ENCODE peak calls at places on chromosomes 5 and 9, in five cellular contexts. G is trophoblast cell, N is neuronal stem cell, D is H1, L is mesenchymal stem cell. I is an unnamed sample.
A peak's percentile ranks its signal among the peaks of the same experiment; 100 is the strongest.

GRCh38 chr5:107764976-107765684 is 94.4 kb upstream of the EFNA5 start:
- DNase-seq in G (no peak), N (no peak), D (no peak), L (no peak), I (no peak)

GRCh38 chr9:119257592-119257991 is 111.6 kb downstream of the BRINP1 start:
- DNase-seq in G (no peak), N (no peak), D (no peak), L (no peak), I (no peak)

GRCh38 chr9:94918038-94918753 is 191.7 kb downstream of the AOPEP start:
- DNase-seq in G (peak; percentile 39), N (no peak), D (no peak), L (no peak), I (peak; percentile 12)

GRCh38 chr9:96554801-96555566 is 64.7 kb downstream of the CDC14B start:
- DNase-seq in G (no peak), N (no peak), D (no peak), L (peak; percentile 24), I (no peak)

GRCh38 chr9:124392855-124393460 is 22.3 kb downstream of the PSMB7 start:
- DNase-seq in G (peak; percentile 59), N (no peak), D (no peak), L (peak; percentile 76), I (peak; percentile 46)

GRCh38 chr9:99023831-99024230 is 80.1 kb downstream of the COL15A1 start:
- DNase-seq in G (no peak), N (no peak), D (no peak), L (peak; percentile 67), I (no peak)

GRCh38 chr5:106875591-106876297 is 795.0 kb downstream of the EFNA5 start:
- DNase-seq in G (peak; percentile 93), N (no peak), D (peak; percentile 76), L (peak; percentile 26), I (peak; percentile 79)

GRCh38 chr5:147509041-147509709 is 693 bp downstream of the DPYSL3 start:
- DNase-seq in G (no peak), N (peak; percentile 29), D (peak; percentile 63), L (peak; percentile 43), I (peak; percentile 53)

GRCh38 chr9:37575921-37576721 is at the start of gene FBXO10:
- DNase-seq in G (peak; percentile 69), N (peak; percentile 79), D (peak; percentile 85), L (peak; percentile 84), I (peak; percentile 88)

GRCh38 chr5:68353624-68354023 is 138.1 kb downstream of the PIK3R1 start:
- DNase-seq in G (no peak), N (no peak), D (no peak), L (peak; percentile 32), I (no peak)

GRCh38 chr5:36982146-36982545 is 105.6 kb downstream of the NIPBL start:
- DNase-seq in G (peak; percentile 78), N (no peak), D (no peak), L (no peak), I (no peak)

GRCh38 chr5:181235323-181235688 is 8.4 kb downstream of the RACK1 start:
- DNase-seq in G (no peak), N (no peak), D (no peak), L (no peak), I (no peak)

GRCh38 chr9:38251461-38251860 is 141.0 kb upstream of the ALDH1B1 start:
- DNase-seq in G (no peak), N (no peak), D (no peak), L (no peak), I (no peak)

GRCh38 chr9:85914108-85914507 is 26.8 kb upstream of the NAA35 start:
- DNase-seq in G (no peak), N (no peak), D (no peak), L (peak; percentile 11), I (no peak)

GRCh38 chr5:1437452-1437851 is 7.8 kb downstream of the SLC6A3 start:
- DNase-seq in G (peak; percentile 16), N (no peak), D (no peak), L (peak; percentile 24), I (peak; percentile 73)

GRCh38 chr5:107937198-107937597 is 266.5 kb upstream of the EFNA5 start:
- DNase-seq in G (no peak), N (peak; percentile 81), D (no peak), L (peak; percentile 51), I (no peak)

GRCh38 chr5:97547999-97548797 is 365.2 kb upstream of the RIOK2 start:
- DNase-seq in G (no peak), N (no peak), D (no peak), L (peak; percentile 15), I (no peak)

GRCh38 chr9:82883436-82883835 is 179.5 kb downstream of the RASEF start:
- DNase-seq in G (no peak), N (no peak), D (no peak), L (no peak), I (peak; percentile 60)

GRCh38 chr5:120806132-120806531 is 342.0 kb downstream of the PRR16 start:
- DNase-seq in G (no peak), N (no peak), D (no peak), L (peak; percentile 13), I (no peak)

GRCh38 chr9:27368317-27368985 is 71.5 kb upstream of the EQTN start:
- DNase-seq in G (peak; percentile 39), N (peak; percentile 15), D (no peak), L (no peak), I (no peak)

GRCh38 chr9:129840024-129840423 is 4.8 kb downstream of the USP20 start:
- DNase-seq in G (no peak), N (no peak), D (no peak), L (no peak), I (no peak)

GRCh38 chr9:127869310-127870152 is 7.9 kb downstream of the AK1 start:
- DNase-seq in G (peak; percentile 97), N (peak; percentile 83), D (peak; percentile 98), L (peak; percentile 83), I (peak; percentile 93)

GRCh38 chr5:138639326-138639725 is 64.1 kb upstream of the HSPA9 start:
- DNase-seq in G (no peak), N (no peak), D (no peak), L (no peak), I (no peak)

GRCh38 chr5:43309657-43310056 is 3.6 kb downstream of the HMGCS1 start:
- DNase-seq in G (no peak), N (no peak), D (no peak), L (no peak), I (no peak)

GRCh38 chr5:147369742-147370374 is 135.0 kb downstream of the STK32A start:
- DNase-seq in G (no peak), N (no peak), D (no peak), L (peak; percentile 12), I (no peak)

GRCh38 chr9:78408388-78408787 is 111.5 kb downstream of the PSAT1 start:
- DNase-seq in G (no peak), N (no peak), D (no peak), L (no peak), I (no peak)

GRCh38 chr5:140673187-140673976 is at the start of gene DND1:
- DNase-seq in G (no peak), N (no peak), D (peak; percentile 57), L (no peak), I (peak; percentile 46)

GRCh38 chr5:149605998-149606721 is 24.9 kb downstream of the ARHGEF37 start:
- DNase-seq in G (peak; percentile 92), N (no peak), D (no peak), L (peak; percentile 74), I (no peak)

GRCh38 chr5:3025392-3025791 is 273.9 kb upstream of the IRX2 start:
- DNase-seq in G (no peak), N (no peak), D (no peak), L (no peak), I (no peak)

GRCh38 chr9:116337015-116337414 is 183.4 kb downstream of the PAPPA start:
- DNase-seq in G (no peak), N (no peak), D (no peak), L (peak; percentile 59), I (no peak)

GRCh38 chr9:85741875-85742629 is at the start of gene AGTPBP1:
- DNase-seq in G (peak; percentile 98), N (peak; percentile 96), D (peak; percentile 96), L (peak; percentile 91), I (peak; percentile 96)

GRCh38 chr5:36523931-36524330 is 82.5 kb upstream of the SLC1A3 start:
- DNase-seq in G (no peak), N (no peak), D (no peak), L (no peak), I (no peak)

GRCh38 chr5:130290219-130290618 is 386.0 kb downstream of the CHSY3 start:
- DNase-seq in G (no peak), N (no peak), D (no peak), L (no peak), I (no peak)

GRCh38 chr9:134497283-134497860 is 144.2 kb upstream of the COL5A1 start:
- DNase-seq in G (no peak), N (no peak), D (no peak), L (peak; percentile 14), I (no peak)

GRCh38 chr5:121497176-121497575 is 354.5 kb upstream of the FTMT start:
- DNase-seq in G (peak; percentile 23), N (no peak), D (no peak), L (peak; percentile 6), I (no peak)

GRCh38 chr5:75460947-75461346 is 50.5 kb downstream of the CERT1 start:
- DNase-seq in G (no peak), N (no peak), D (no peak), L (no peak), I (no peak)

GRCh38 chr5:96253140-96253539 is 179.9 kb downstream of the PCSK1 start:
- DNase-seq in G (no peak), N (no peak), D (no peak), L (no peak), I (no peak)
- H2AK5ac ChIP-seq in G (no peak overlapping the region), N (no peak overlapping the region), D (no peak overlapping the region), L (no peak overlapping the region), I (no peak overlapping the region)

GRCh38 chr5:160185954-160186353 is 43.4 kb upstream of the FABP6 start:
- DNase-seq in G (no peak), N (no peak), D (no peak), L (no peak), I (no peak)

GRCh38 chr5:160181965-160182622 is 47.2 kb upstream of the FABP6 start:
- DNase-seq in G (no peak), N (no peak), D (no peak), L (peak; percentile 47), I (no peak)

GRCh38 chr5:160186480-160186879 is 42.8 kb upstream of the FABP6 start:
- DNase-seq in G (no peak), N (no peak), D (no peak), L (no peak), I (no peak)

GRCh38 chr5:160180931-160181330 is 48.4 kb upstream of the FABP6 start:
- DNase-seq in G (no peak), N (no peak), D (no peak), L (no peak), I (no peak)

GRCh38 chr5:160183075-160183474 is 46.2 kb upstream of the FABP6 start:
- DNase-seq in G (no peak), N (no peak), D (no peak), L (no peak), I (no peak)
- H2BK12ac ChIP-seq in G (no peak overlapping the region), N (no peak overlapping the region), D (peak overlapping the region; percentile 41), L (peak overlapping the region; percentile 59), I (no peak overlapping the region)

GRCh38 chr5:177134653-177135225 is 1.2 kb downstream of the NSD1 start:
- DNase-seq in G (no peak), N (no peak), D (no peak), L (peak; percentile 36), I (no peak)
- H3K23ac ChIP-seq in G (no peak overlapping the region), N (peak overlapping the region; percentile 80), D (no peak overlapping the region), L (no peak overlapping the region), I (no peak overlapping the region)

GRCh38 chr5:95866431-95867063 is 44.0 kb upstream of the GLRX start:
- DNase-seq in G (no peak), N (no peak), D (no peak), L (peak; percentile 58), I (no peak)
- H2AK5ac ChIP-seq in G (no peak overlapping the region), N (no peak overlapping the region), D (no peak overlapping the region), L (no peak overlapping the region), I (no peak overlapping the region)